ENCODE peak calls at places on chromosomes 5 and 9, in seven cellular contexts. Z is neuronal stem cell, L is brain microvascular endothelial cell, J is A549, M is colonic mucosa, E is psoas muscle, U is bronchial epithelial cell. G is an unnamed sample.

GRCh38 chr5:93078082-93079038 is 502.7 kb downstream of the NR2F1-AS1 start:
- DNase-seq in Z (no peak), L (peak; percentile 98), J (peak; percentile 93), M (peak; percentile 18), E (peak; percentile 60), U (peak; percentile 94), G (no peak)

GRCh38 chr5:55903121-55903701 is 52.1 kb downstream of the IL31RA start:
- DNase-seq in Z (no peak), L (peak; percentile 69), J (peak; percentile 18), M (no peak), E (no peak), U (peak; percentile 42), G (no peak)

GRCh38 chr5:138610468-138611294 is 35.5 kb upstream of the HSPA9 start:
- DNase-seq in Z (no peak), L (no peak), J (peak; percentile 20), M (no peak), E (peak; percentile 52), U (no peak), G (no peak)

GRCh38 chr9:35828716-35829083 is at the start of gene FAM221B:
- DNase-seq in Z (peak; percentile 77), L (no peak), J (no peak), M (peak; percentile 52), E (no peak), U (no peak), G (no peak)

GRCh38 chr5:160802567-160802966 is 49.4 kb downstream of the ATP10B start:
- DNase-seq in Z (no peak), L (no peak), J (no peak), M (no peak), E (no peak), U (peak; percentile 8), G (no peak)

GRCh38 chr5:67393211-67393610 is 196.6 kb upstream of the CD180 start:
- DNase-seq in Z (no peak), L (no peak), J (no peak), M (no peak), E (no peak), U (no peak), G (no peak)

GRCh38 chr5:154654484-154655375 is 100.4 kb upstream of the LARP1 start:
- DNase-seq in Z (no peak), L (no peak), J (no peak), M (no peak), E (no peak), U (no peak), G (no peak)

GRCh38 chr5:14628346-14628745 is 36.2 kb upstream of the OTULIN start:
- DNase-seq in Z (peak; percentile 56), L (peak; percentile 50), J (peak; percentile 53), M (peak; percentile 38), E (no peak), U (peak; percentile 46), G (no peak)

GRCh38 chr5:54226215-54226614 is 84.2 kb downstream of the ARL15 start:
- DNase-seq in Z (no peak), L (no peak), J (no peak), M (no peak), E (no peak), U (no peak), G (no peak)

GRCh38 chr5:125005287-125005686 is 258.8 kb upstream of the ZNF608 start:
- DNase-seq in Z (no peak), L (no peak), J (no peak), M (no peak), E (no peak), U (no peak), G (no peak)

GRCh38 chr5:132273631-132274030 is 16.1 kb downstream of the PDLIM4 start:
- DNase-seq in Z (no peak), L (no peak), J (no peak), M (no peak), E (no peak), U (no peak), G (no peak)

GRCh38 chr9:129609486-129610192 is 11.3 kb downstream of the C9orf50 start:
- DNase-seq in Z (no peak), L (peak; percentile 63), J (peak; percentile 85), M (peak; percentile 76), E (no peak), U (peak; percentile 9), G (peak; percentile 71)

GRCh38 chr5:56668996-56669395 is 146.4 kb upstream of the MAP3K1 start:
- DNase-seq in Z (no peak), L (no peak), J (no peak), M (no peak), E (no peak), U (peak; percentile 48), G (no peak)

GRCh38 chr9:79581388-79581787 is 9.6 kb downstream of the TLE4 start:
- DNase-seq in Z (no peak), L (peak; percentile 61), J (no peak), M (peak; percentile 42), E (no peak), U (peak; percentile 50), G (no peak)

GRCh38 chr5:139749242-139749641 is 46.4 kb upstream of the PSD2 start:
- DNase-seq in Z (no peak), L (no peak), J (no peak), M (no peak), E (no peak), U (no peak), G (no peak)

GRCh38 chr5:148831590-148832565 is 5.5 kb downstream of the ADRB2 start:
- DNase-seq in Z (no peak), L (no peak), J (no peak), M (no peak), E (no peak), U (peak; percentile 21), G (peak; percentile 29)
- H3K4me3 ChIP-seq in Z (no peak overlapping the region), L (no peak overlapping the region), J (no peak overlapping the region), M (no peak overlapping the region), E (peak overlapping the region; percentile 86), U (no peak overlapping the region), G (no peak overlapping the region)

DNA sequence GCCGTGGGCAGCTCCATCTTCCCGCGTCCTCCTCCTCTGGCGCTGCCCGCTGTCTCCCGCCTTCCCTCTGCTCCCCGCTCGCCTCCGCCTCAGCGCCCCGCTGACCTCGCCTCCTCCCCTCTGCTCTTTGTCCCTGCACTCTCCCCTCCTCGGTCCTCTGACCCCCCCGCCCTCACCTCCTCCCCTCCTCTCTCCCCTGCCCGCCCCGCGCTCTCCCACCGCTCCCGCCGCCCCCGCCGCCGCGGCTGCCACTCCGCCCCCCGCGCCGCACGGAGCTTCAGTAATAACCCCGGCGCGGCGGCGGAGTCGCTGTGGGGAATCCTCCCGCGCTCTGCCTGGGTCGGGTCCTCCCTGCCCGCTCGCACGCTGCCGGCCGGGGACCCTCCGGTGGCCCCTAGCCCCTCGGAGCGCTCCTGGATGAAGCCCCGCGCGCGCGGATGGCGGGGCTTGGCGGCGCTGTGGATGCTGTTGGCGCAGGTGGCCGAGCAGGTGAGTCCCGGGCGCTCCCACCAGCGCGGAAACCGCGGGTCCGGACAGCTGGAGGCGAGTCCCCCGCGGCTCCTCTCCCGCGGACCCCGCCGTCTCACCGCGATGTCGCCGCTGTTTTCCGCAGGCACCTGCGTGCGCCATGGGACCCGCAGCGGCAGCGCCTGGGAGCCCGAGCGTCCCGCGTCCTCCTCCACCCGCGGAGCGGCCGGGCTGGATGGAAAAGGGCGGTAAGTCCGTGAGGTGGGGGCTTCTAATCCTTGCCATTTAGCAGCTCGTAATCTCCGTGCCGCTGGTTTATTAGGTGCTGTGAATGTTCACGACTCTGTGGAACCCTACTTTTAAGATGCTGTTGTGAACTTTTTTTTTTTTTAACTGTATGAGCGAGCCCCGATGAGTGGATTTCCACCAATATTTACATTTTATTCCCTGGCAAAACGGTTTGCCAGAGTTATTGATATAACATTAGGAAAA is at the start of gene ADAMTS16:
- DNase-seq in Z (peak; percentile 49), L (no peak), J (no peak), M (no peak), E (peak; percentile 52), U (no peak), G (no peak)
- H3K4me3 ChIP-seq in Z (peak within 1 kb of the TSS; percentile 43), L (peak within 1 kb of the TSS; percentile 51), J (peak within 1 kb of the TSS; percentile 52), M (no peak within 1 kb of the TSS), E (peak within 1 kb of the TSS; percentile 61), U (no peak within 1 kb of the TSS), G (peak within 1 kb of the TSS; percentile 29)

DNA sequence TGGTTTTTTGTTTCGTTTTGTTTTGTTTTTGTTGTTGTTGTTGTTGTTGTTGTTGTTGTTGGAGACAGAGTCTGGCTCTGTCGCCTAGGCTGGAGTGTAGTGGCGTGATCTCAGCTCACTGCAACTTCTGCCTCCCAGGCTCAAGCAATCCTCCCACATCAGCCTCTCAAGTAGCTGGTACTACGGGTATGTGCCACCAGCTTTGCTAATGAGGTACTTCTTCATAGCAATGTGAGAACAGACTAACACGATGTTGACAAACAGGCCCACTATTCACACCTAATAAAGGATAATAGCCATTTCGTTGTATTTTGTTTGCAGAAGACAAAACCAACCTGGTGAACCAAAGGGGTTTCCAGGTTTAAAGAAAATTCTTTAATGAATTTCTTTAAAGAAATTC is 130.9 kb downstream of the DIRAS2 start:
- DNase-seq in Z (no peak), L (no peak), J (no peak), M (no peak), E (no peak), U (no peak), G (no peak)
- H3K4me3 ChIP-seq in Z (no peak overlapping the region), L (no peak overlapping the region), J (no peak overlapping the region), M (no peak overlapping the region), E (no peak overlapping the region), U (no peak overlapping the region), G (no peak overlapping the region)

GRCh38 chr9:128406848-128407391 is 13.7 kb upstream of the CERCAM start:
- DNase-seq in Z (no peak), L (peak; percentile 45), J (no peak), M (no peak), E (no peak), U (no peak), G (no peak)

GRCh38 chr9:128409450-128409849 is 11.2 kb upstream of the CERCAM start:
- DNase-seq in Z (no peak), L (no peak), J (no peak), M (no peak), E (no peak), U (no peak), G (no peak)

GRCh38 chr9:128409998-128410397 is 10.7 kb upstream of the CERCAM start:
- DNase-seq in Z (no peak), L (peak; percentile 54), J (peak; percentile 59), M (no peak), E (no peak), U (no peak), G (no peak)

GRCh38 chr9:128411373-128412119 is 9.1 kb upstream of the CERCAM start:
- DNase-seq in Z (no peak), L (no peak), J (no peak), M (no peak), E (no peak), U (no peak), G (no peak)

DNA sequence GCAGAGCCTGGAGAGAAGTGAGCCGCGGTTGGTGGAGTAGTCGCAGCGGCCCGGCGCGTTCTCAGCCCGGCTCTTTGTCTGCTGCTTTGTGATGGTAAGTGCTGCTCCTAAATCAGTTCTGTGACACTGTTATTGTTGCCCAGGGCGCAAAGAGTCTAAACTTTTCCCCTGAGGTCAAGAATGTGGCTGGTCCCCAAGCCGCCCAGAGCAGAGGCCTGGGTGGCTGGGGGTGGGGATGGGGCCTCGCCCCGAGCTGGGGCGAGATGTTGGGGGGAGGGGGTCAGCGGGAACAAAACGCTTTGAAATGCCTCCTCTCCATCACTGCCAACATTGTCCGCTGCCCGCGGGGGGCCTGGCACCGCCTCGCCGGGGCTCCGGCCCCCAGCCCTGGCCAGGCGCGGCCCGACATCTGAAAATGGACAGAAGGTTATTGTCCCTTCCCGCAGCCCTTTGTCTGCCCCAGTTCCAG is 11.7 kb upstream of the CERCAM start:
- DNase-seq in Z (peak; percentile 46), L (no peak), J (no peak), M (no peak), E (no peak), U (no peak), G (no peak)
- H3K4me3 ChIP-seq in Z (no peak overlapping the region), L (no peak overlapping the region), J (no peak overlapping the region), M (no peak overlapping the region), E (no peak overlapping the region), U (no peak overlapping the region), G (no peak overlapping the region)

GRCh38 chr5:181171782-181172181 is 24.4 kb downstream of the OR2V2 start:
- DNase-seq in Z (no peak), L (no peak), J (no peak), M (no peak), E (peak; percentile 6), U (no peak), G (no peak)
- H3K4me3 ChIP-seq in Z (no peak overlapping the region), L (no peak overlapping the region), J (no peak overlapping the region), M (no peak overlapping the region), E (no peak overlapping the region), U (no peak overlapping the region), G (no peak overlapping the region)

G was measured in Peyer's patch.